ENCODE peak calls at places on chromosomes 12 and 14, in nine cellular contexts. B is GM12865, H is heart left ventricle, T is A549, W is WERI-Rb-1, P is Panc1, R is GM23248, I is adrenal gland, F is breast epithelium. L is an unnamed sample.

GRCh38 chr12:58703911-58704310 is 216.4 kb downstream of the LRIG3 start:
- DNase-seq in B (no peak), H (no peak), I (no peak), T (no peak), F (no peak), R (peak; percentile 14), W (no peak), P (no peak), L (peak; percentile 33)

GRCh38 chr12:120490284-120490683 is 5.6 kb upstream of the DYNLL1 start:
- DNase-seq in F (no peak), P (no peak), H (no peak), T (no peak), I (no peak), W (no peak), B (no peak), R (no peak), L (no peak)

GRCh38 chr14:75430526-75430925 is 2.7 kb downstream of the JDP2 start:
- DNase-seq in B (no peak), F (no peak), H (no peak), W (no peak), R (peak; percentile 75), P (no peak), T (no peak), I (no peak), L (peak; percentile 84)

GRCh38 chr12:5476356-5476755 is 44.4 kb downstream of the NTF3 start:
- DNase-seq in H (no peak), F (no peak), I (no peak), B (no peak), T (no peak), W (no peak), R (no peak), P (no peak), L (no peak)

GRCh38 chr14:58680698-58681097 is 42.9 kb downstream of the DACT1 start:
- DNase-seq in F (no peak), R (no peak), B (no peak), I (no peak), W (no peak), H (no peak), T (no peak), P (no peak), L (no peak)

GRCh38 chr12:118103601-118104382 is at the start of gene VSIG10:
- DNase-seq in W (peak; percentile 84), B (peak; percentile 61), R (peak; percentile 75), H (peak; percentile 75), I (peak; percentile 87), T (peak; percentile 88), F (peak; percentile 60), P (no peak), L (peak; percentile 50)

GRCh38 chr12:1934068-1934467 is 15.6 kb upstream of the CACNA2D4 start:
- DNase-seq in H (no peak), I (peak; percentile 39), W (no peak), F (no peak), B (no peak), T (no peak), P (no peak), R (no peak), L (no peak)

GRCh38 chr12:2526371-2526770 is 268.4 kb upstream of the FKBP4 start:
- DNase-seq in F (no peak), R (no peak), T (no peak), I (no peak), H (no peak), P (no peak), W (no peak), B (peak; percentile 24), L (no peak)

GRCh38 chr14:54902143-54902520 is 494 bp downstream of the GCH1 start:
- DNase-seq in P (no peak), F (peak; percentile 66), I (peak; percentile 82), W (peak; percentile 74), T (peak; percentile 35), B (peak; percentile 86), R (peak; percentile 89), H (peak; percentile 70), L (peak; percentile 56)

GRCh38 chr12:76876696-76877229 is 2.1 kb downstream of the CSRP2 start:
- DNase-seq in P (no peak), B (no peak), H (no peak), F (no peak), T (no peak), W (no peak), R (no peak), I (no peak), L (no peak)

GRCh38 chr12:46382425-46382973 is 9.9 kb upstream of the SLC38A2 start:
- DNase-seq in P (no peak), W (no peak), T (no peak), I (no peak), R (peak; percentile 63), B (no peak), H (no peak), F (no peak), L (no peak)

DNA sequence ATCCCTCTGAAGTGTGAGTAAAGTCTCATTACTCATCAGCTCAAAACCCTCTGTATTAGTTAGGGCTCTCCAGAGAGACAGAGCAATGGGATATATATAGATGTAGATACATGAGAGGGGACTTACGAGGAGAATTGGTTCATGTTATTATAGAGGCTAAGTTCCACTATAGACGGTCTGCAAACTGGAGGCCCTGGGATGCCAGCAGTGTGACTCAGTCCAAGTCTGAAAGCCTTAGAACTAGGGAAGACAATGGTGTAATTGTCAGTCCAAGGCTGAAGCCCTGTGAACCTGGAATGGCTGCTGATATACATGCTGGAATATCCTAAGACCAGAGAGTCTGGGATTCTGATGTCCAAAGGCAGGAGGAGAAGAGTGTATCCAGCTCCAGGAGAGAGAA is 57.3 kb upstream of the CEP83 start:
- DNase-seq in I (no peak), F (no peak), H (no peak), W (no peak), R (peak; percentile 43), B (no peak), T (no peak), P (no peak), L (no peak)
- H3K4me3 ChIP-seq in I (no peak overlapping the region), F (no peak overlapping the region), H (no peak overlapping the region), W (no peak overlapping the region), R (no peak overlapping the region), B (no peak overlapping the region), T (no peak overlapping the region), P (no peak overlapping the region), L (no peak overlapping the region)

GRCh38 chr14:73027984-73028383 is 1.1 kb upstream of the ZFYVE1 start:
- DNase-seq in T (no peak), I (no peak), P (no peak), B (no peak), W (no peak), F (no peak), R (no peak), H (no peak), L (no peak)
- H3K4me3 ChIP-seq in T (no peak overlapping the region), I (no peak overlapping the region), P (no peak overlapping the region), B (no peak overlapping the region), W (no peak overlapping the region), F (no peak overlapping the region), R (no peak overlapping the region), H (no peak overlapping the region), L (no peak overlapping the region)

GRCh38 chr12:75665216-75665615 is 153.8 kb upstream of the KRR1 start:
- DNase-seq in R (peak; percentile 62), T (no peak), B (no peak), I (no peak), P (no peak), H (no peak), F (no peak), W (no peak), L (no peak)

GRCh38 chr12:75660107-75660530 is 148.7 kb upstream of the KRR1 start:
- DNase-seq in I (no peak), B (no peak), T (no peak), P (no peak), F (no peak), R (peak; percentile 83), W (no peak), H (no peak), L (peak; percentile 91)

GRCh38 chr12:75660805-75661404 is 149.5 kb upstream of the KRR1 start:
- DNase-seq in W (no peak), T (no peak), R (peak; percentile 78), H (no peak), P (no peak), B (no peak), I (no peak), F (no peak), L (peak; percentile 62)

GRCh38 chr12:75661927-75662326 is 150.5 kb upstream of the KRR1 start:
- DNase-seq in F (no peak), T (no peak), H (no peak), P (no peak), R (no peak), W (no peak), B (no peak), I (no peak), L (peak; percentile 86)

DNA sequence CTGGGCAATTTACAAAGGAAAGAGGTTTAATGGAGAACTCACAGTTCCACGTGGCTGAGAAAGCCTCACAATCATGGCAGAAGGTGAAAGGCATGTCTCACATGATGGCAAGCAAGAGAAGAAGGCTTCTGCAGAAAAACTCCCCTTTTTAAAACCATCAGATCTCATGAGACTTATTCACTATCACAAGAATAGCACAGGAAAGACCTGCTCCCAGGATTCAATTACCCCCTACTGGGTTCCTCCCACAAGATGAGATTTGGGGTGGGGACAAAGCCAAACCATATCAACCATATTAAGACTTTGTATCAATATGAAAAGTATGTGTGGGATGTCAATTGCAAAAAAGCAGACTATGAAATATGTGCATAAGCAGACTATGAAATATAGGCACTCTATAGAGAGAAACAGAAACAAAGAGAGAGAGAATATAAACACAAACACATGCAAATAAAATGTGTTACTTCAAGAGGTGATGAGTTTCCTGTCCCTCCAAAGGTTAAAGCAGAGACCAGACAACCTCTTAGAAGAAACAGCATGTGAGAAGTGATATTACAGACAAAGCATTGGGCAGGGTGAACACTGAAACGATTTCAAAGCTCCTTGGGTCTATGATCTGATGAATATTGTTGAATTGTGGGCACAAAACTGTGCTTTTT is 151.2 kb upstream of the KRR1 start:
- DNase-seq in T (no peak), R (no peak), I (no peak), W (no peak), B (no peak), F (no peak), H (no peak), P (no peak), L (peak; percentile 26)
- H3K4me3 ChIP-seq in T (no peak overlapping the region), R (no peak overlapping the region), I (no peak overlapping the region), W (no peak overlapping the region), B (no peak overlapping the region), F (no peak overlapping the region), H (no peak overlapping the region), P (no peak overlapping the region), L (no peak overlapping the region)

GRCh38 chr12:131027876-131028586 is 74.3 kb downstream of the ADGRD1 start:
- DNase-seq in R (no peak), T (no peak), W (no peak), H (no peak), P (no peak), F (no peak), I (no peak), B (no peak), L (no peak)

GRCh38 chr12:131033486-131033885 is 79.8 kb downstream of the ADGRD1 start:
- DNase-seq in P (no peak), I (no peak), H (no peak), R (no peak), W (no peak), T (no peak), F (no peak), B (no peak), L (no peak)

GRCh38 chr12:131033886-131034482 is 80.3 kb downstream of the ADGRD1 start:
- DNase-seq in I (no peak), F (no peak), P (no peak), T (no peak), W (no peak), B (no peak), R (no peak), H (no peak), L (no peak)

GRCh38 chr12:131028587-131029338 is 75.1 kb downstream of the ADGRD1 start:
- DNase-seq in I (no peak), R (no peak), P (no peak), T (no peak), H (no peak), W (no peak), B (no peak), F (no peak), L (no peak)

GRCh38 chr12:131030472-131031328 is 77.0 kb downstream of the ADGRD1 start:
- DNase-seq in W (no peak), H (no peak), P (no peak), R (no peak), I (no peak), F (no peak), B (no peak), T (no peak), L (no peak)
- H3K4me3 ChIP-seq in W (no peak overlapping the region), H (no peak overlapping the region), P (no peak overlapping the region), R (no peak overlapping the region), I (no peak overlapping the region), F (no peak overlapping the region), B (no peak overlapping the region), T (no peak overlapping the region), L (no peak overlapping the region)

L was measured in fibroblast of the aortic adventitia.